ENCODE peak calls at places on chromosomes 5 and 9, in four cellular contexts. One of them, this sample, is unnamed.

GRCh38 chr5:15948225-15948624 is 231.4 kb downstream of the MARCHF11 start:
- DNase-seq in psoas muscle: no peak
- DNase-seq in NCI-H1436 treated with DMSO at 0.1 percent for 48 hours: no peak
- DNase-seq in C1 segment of cervical spinal cord: no peak
- DNase-seq in this sample: no peak

GRCh38 chr9:124054671-124055212 is 43.2 kb downstream of the LHX2 start:
- DNase-seq in C1 segment of cervical spinal cord: no peak
- DNase-seq in NCI-H1436 treated with DMSO at 0.1 percent for 48 hours: peak; percentile 35
- DNase-seq in psoas muscle: no peak
- DNase-seq in this sample: no peak

GRCh38 chr5:172007795-172008465 is 1.5 kb upstream of the FBXW11 start:
- DNase-seq in psoas muscle: no peak
- DNase-seq in C1 segment of cervical spinal cord: no peak
- DNase-seq in NCI-H1436 treated with DMSO at 0.1 percent for 48 hours: no peak
- DNase-seq in this sample: no peak

GRCh38 chr9:15936316-15936869 is 383.6 kb downstream of the CCDC171 start:
- DNase-seq in psoas muscle: no peak
- DNase-seq in NCI-H1436 treated with DMSO at 0.1 percent for 48 hours: peak; percentile 8
- DNase-seq in C1 segment of cervical spinal cord: no peak
- DNase-seq in this sample: no peak

GRCh38 chr5:153770066-153770465 is 268.6 kb downstream of the FAM114A2 start:
- DNase-seq in psoas muscle: no peak
- DNase-seq in C1 segment of cervical spinal cord: no peak
- DNase-seq in NCI-H1436 treated with DMSO at 0.1 percent for 48 hours: no peak
- DNase-seq in this sample: no peak

GRCh38 chr9:34517185-34517584 is 5.6 kb downstream of the ENHO start:
- DNase-seq in psoas muscle: no peak
- DNase-seq in C1 segment of cervical spinal cord: no peak
- DNase-seq in NCI-H1436 treated with DMSO at 0.1 percent for 48 hours: no peak
- DNase-seq in this sample: no peak

GRCh38 chr5:140674629-140675028 is 1.3 kb upstream of the DND1 start:
- DNase-seq in psoas muscle: no peak
- DNase-seq in NCI-H1436 treated with DMSO at 0.1 percent for 48 hours: no peak
- DNase-seq in C1 segment of cervical spinal cord: no peak
- DNase-seq in this sample: no peak

GRCh38 chr5:33890633-33891032 is 1.2 kb downstream of the ADAMTS12 start:
- DNase-seq in C1 segment of cervical spinal cord: no peak
- DNase-seq in psoas muscle: no peak
- DNase-seq in NCI-H1436 treated with DMSO at 0.1 percent for 48 hours: no peak
- DNase-seq in this sample: no peak

GRCh38 chr5:160938532-160938931 is 86.5 kb upstream of the ATP10B start:
- DNase-seq in NCI-H1436 treated with DMSO at 0.1 percent for 48 hours: peak; percentile 35
- DNase-seq in psoas muscle: no peak
- DNase-seq in C1 segment of cervical spinal cord: no peak
- DNase-seq in this sample: peak; percentile 4

GRCh38 chr9:89756891-89757537 is 152.2 kb downstream of the GADD45G start:
- DNase-seq in psoas muscle: no peak
- DNase-seq in C1 segment of cervical spinal cord: no peak
- DNase-seq in NCI-H1436 treated with DMSO at 0.1 percent for 48 hours: no peak
- DNase-seq in this sample: no peak

GRCh38 chr5:120512068-120512467 is 48.0 kb downstream of the PRR16 start:
- DNase-seq in C1 segment of cervical spinal cord: no peak
- DNase-seq in psoas muscle: no peak
- DNase-seq in NCI-H1436 treated with DMSO at 0.1 percent for 48 hours: no peak
- DNase-seq in this sample: no peak

GRCh38 chr9:121895836-121896544 is 197.1 kb downstream of the TTLL11 start:
- DNase-seq in C1 segment of cervical spinal cord: no peak
- DNase-seq in NCI-H1436 treated with DMSO at 0.1 percent for 48 hours: no peak
- DNase-seq in psoas muscle: no peak
- DNase-seq in this sample: peak; percentile 11

GRCh38 chr9:36487482-36488321 is 85.0 kb upstream of the MELK start:
- DNase-seq in NCI-H1436 treated with DMSO at 0.1 percent for 48 hours: peak; percentile 65
- DNase-seq in psoas muscle: peak; percentile 94
- DNase-seq in C1 segment of cervical spinal cord: peak; percentile 74
- DNase-seq in this sample: peak; percentile 95

GRCh38 chr9:117869287-117869686 is 165.1 kb downstream of the TLR4 start:
- DNase-seq in psoas muscle: no peak
- DNase-seq in C1 segment of cervical spinal cord: no peak
- DNase-seq in NCI-H1436 treated with DMSO at 0.1 percent for 48 hours: no peak
- DNase-seq in this sample: peak; percentile 36

GRCh38 chr9:120348951-120349429 is 231.0 kb downstream of the CDK5RAP2 start:
- DNase-seq in psoas muscle: no peak
- DNase-seq in C1 segment of cervical spinal cord: peak; percentile 7
- DNase-seq in NCI-H1436 treated with DMSO at 0.1 percent for 48 hours: no peak
- DNase-seq in this sample: peak; percentile 75

GRCh38 chr5:104412649-104413240 is 850.2 kb upstream of the NUDT12 start:
- DNase-seq in psoas muscle: no peak
- DNase-seq in C1 segment of cervical spinal cord: no peak
- DNase-seq in NCI-H1436 treated with DMSO at 0.1 percent for 48 hours: no peak
- DNase-seq in this sample: peak; percentile 46

GRCh38 chr9:134284273-134284672 is 42.0 kb upstream of the RXRA start:
- DNase-seq in psoas muscle: peak; percentile 76
- DNase-seq in C1 segment of cervical spinal cord: no peak
- DNase-seq in NCI-H1436 treated with DMSO at 0.1 percent for 48 hours: no peak
- DNase-seq in this sample: no peak

GRCh38 chr9:129773262-129774048 is 20.6 kb upstream of the PTGES start:
- DNase-seq in psoas muscle: peak; percentile 54
- DNase-seq in NCI-H1436 treated with DMSO at 0.1 percent for 48 hours: no peak
- DNase-seq in C1 segment of cervical spinal cord: no peak
- DNase-seq in this sample: no peak

GRCh38 chr5:31701642-31702041 is 62.7 kb downstream of the PDZD2 start:
- DNase-seq in NCI-H1436 treated with DMSO at 0.1 percent for 48 hours: no peak
- DNase-seq in psoas muscle: no peak
- DNase-seq in C1 segment of cervical spinal cord: no peak
- DNase-seq in this sample: peak; percentile 78

GRCh38 chr5:100905259-100905914 is 2.3 kb upstream of the ST8SIA4 start:
- DNase-seq in C1 segment of cervical spinal cord: no peak
- DNase-seq in NCI-H1436 treated with DMSO at 0.1 percent for 48 hours: no peak
- DNase-seq in psoas muscle: no peak
- DNase-seq in this sample: no peak

GRCh38 chr5:168766038-168766700 is 187.0 kb upstream of the PANK3 start:
- DNase-seq in C1 segment of cervical spinal cord: peak; percentile 1
- DNase-seq in psoas muscle: no peak
- DNase-seq in NCI-H1436 treated with DMSO at 0.1 percent for 48 hours: no peak
- DNase-seq in this sample: no peak

GRCh38 chr9:121372563-121373400 is 2.7 kb upstream of the STOM start:
- DNase-seq in C1 segment of cervical spinal cord: no peak
- DNase-seq in psoas muscle: no peak
- DNase-seq in NCI-H1436 treated with DMSO at 0.1 percent for 48 hours: no peak
- DNase-seq in this sample: no peak

GRCh38 chr5:61827445-61827975 is 478.5 kb upstream of the KIF2A start:
- DNase-seq in C1 segment of cervical spinal cord: no peak
- DNase-seq in psoas muscle: no peak
- DNase-seq in NCI-H1436 treated with DMSO at 0.1 percent for 48 hours: no peak
- DNase-seq in this sample: no peak

GRCh38 chr5:56569051-56569450 is 246.3 kb upstream of the MAP3K1 start:
- DNase-seq in psoas muscle: no peak
- DNase-seq in C1 segment of cervical spinal cord: no peak
- DNase-seq in NCI-H1436 treated with DMSO at 0.1 percent for 48 hours: no peak
- DNase-seq in this sample: no peak

GRCh38 chr5:74355456-74355855 is 285.1 kb downstream of the ENC1 start:
- DNase-seq in C1 segment of cervical spinal cord: no peak
- DNase-seq in NCI-H1436 treated with DMSO at 0.1 percent for 48 hours: no peak
- DNase-seq in psoas muscle: no peak
- DNase-seq in this sample: no peak

GRCh38 chr9:87909310-87910041 is 8.3 kb upstream of the SPATA31C1 start:
- DNase-seq in psoas muscle: no peak
- DNase-seq in NCI-H1436 treated with DMSO at 0.1 percent for 48 hours: no peak
- DNase-seq in C1 segment of cervical spinal cord: no peak
- DNase-seq in this sample: peak; percentile 28

GRCh38 chr5:121949885-121950284 is 11.9 kb upstream of the SRFBP1 start:
- DNase-seq in C1 segment of cervical spinal cord: peak; percentile 1
- DNase-seq in NCI-H1436 treated with DMSO at 0.1 percent for 48 hours: no peak
- DNase-seq in psoas muscle: no peak
- DNase-seq in this sample: peak; percentile 73

GRCh38 chr9:19922476-19923118 is 133.8 kb upstream of the SLC24A2 start:
- DNase-seq in C1 segment of cervical spinal cord: peak; percentile 45
- DNase-seq in psoas muscle: no peak
- DNase-seq in NCI-H1436 treated with DMSO at 0.1 percent for 48 hours: no peak
- DNase-seq in this sample: peak; percentile 92

GRCh38 chr5:181261320-181262085 is 560 bp upstream of the TRIM52 start:
- DNase-seq in C1 segment of cervical spinal cord: no peak
- DNase-seq in psoas muscle: peak; percentile 74
- DNase-seq in NCI-H1436 treated with DMSO at 0.1 percent for 48 hours: no peak
- DNase-seq in this sample: no peak

GRCh38 chr9:130480673-130481072 is 35.9 kb downstream of the ASS1 start:
- DNase-seq in psoas muscle: no peak
- DNase-seq in NCI-H1436 treated with DMSO at 0.1 percent for 48 hours: no peak
- DNase-seq in C1 segment of cervical spinal cord: no peak
- DNase-seq in this sample: no peak

GRCh38 chr5:11355491-11355890 is 548.8 kb downstream of the CTNND2 start:
- DNase-seq in NCI-H1436 treated with DMSO at 0.1 percent for 48 hours: no peak
- DNase-seq in C1 segment of cervical spinal cord: no peak
- DNase-seq in psoas muscle: no peak
- DNase-seq in this sample: no peak

GRCh38 chr9:72477862-72478564 is 43.4 kb upstream of the TMC1 start:
- DNase-seq in C1 segment of cervical spinal cord: no peak
- DNase-seq in psoas muscle: no peak
- DNase-seq in NCI-H1436 treated with DMSO at 0.1 percent for 48 hours: no peak
- DNase-seq in this sample: peak; percentile 25

GRCh38 chr9:109967651-109968331 is 187.8 kb downstream of the PALM2AKAP2 start:
- DNase-seq in psoas muscle: no peak
- DNase-seq in C1 segment of cervical spinal cord: no peak
- DNase-seq in NCI-H1436 treated with DMSO at 0.1 percent for 48 hours: no peak
- DNase-seq in this sample: no peak

This sample was measured in NCI-H82.